ENCODE peak calls at places on chromosomes 11 and 22, in ten cellular contexts. S is chondrocyte; P is cardiac fibroblast; R is activated gamma-delta T cell treated with anti-CD3 and anti-CD28 coated beads, Interleukin-2, amount 50 U/mL, for 16 hours; U is GM10248; D is GM12878; Q is HS-5; F is stimulated activated CD8-positive, alpha-beta memory T cell treated with anti-CD3 and anti-CD28 coated beads, Interleukin-2, amount 100 ng/mL, for 48 hours; V is NCI-H1105 treated with DMSO at 0.1 percent for 48 hours; N is COR-L47. J is an unnamed sample.
A peak's percentile ranks its signal among the peaks of the same experiment; 100 is the strongest.

GRCh38 chr11:103877221-103877620 is 159.2 kb upstream of the DDI1 start:
- DNase-seq in S (no peak), P (peak; percentile 18), R (no peak), U (no peak), D (no peak), Q (no peak), F (no peak), V (no peak), N (no peak), J (no peak)

GRCh38 chr11:66293352-66293751 is 1.7 kb downstream of the TMEM151A start:
- DNase-seq in S (no peak), P (no peak), R (no peak), U (no peak), D (no peak), Q (no peak), F (no peak), V (no peak), N (no peak), J (no peak)

GRCh38 chr22:27242917-27243589 is 558.5 kb downstream of the MN1 start:
- DNase-seq in S (no peak), P (no peak), R (no peak), U (no peak), D (no peak), Q (no peak), F (no peak), V (no peak), N (no peak), J (no peak)

GRCh38 chr11:9821008-9821752 is 157.3 kb downstream of the SWAP70 start:
- DNase-seq in S (no peak), P (no peak), R (no peak), U (no peak), D (no peak), Q (no peak), F (no peak), V (no peak), N (no peak), J (no peak)

GRCh38 chr11:980438-981365 is 55.0 kb downstream of the AP2A2 start:
- DNase-seq in S (no peak), P (peak; percentile 26), R (no peak), U (no peak), D (no peak), Q (no peak), F (no peak), V (no peak), N (no peak), J (no peak)

GRCh38 chr22:24521791-24522245 is 26.7 kb downstream of the UPB1 start:
- DNase-seq in S (no peak), P (peak; percentile 77), R (no peak), U (peak; percentile 73), D (no peak), Q (peak; percentile 45), F (peak; percentile 5), V (peak; percentile 93), N (peak; percentile 89), J (peak; percentile 54)

GRCh38 chr11:34501500-34501899 is 12.1 kb downstream of the ELF5 start:
- DNase-seq in S (no peak), P (peak; percentile 82), R (no peak), U (no peak), D (no peak), Q (peak; percentile 93), F (no peak), V (no peak), N (no peak), J (no peak)

GRCh38 chr11:32830413-32830738 is 649 bp downstream of the PRRG4 start:
- DNase-seq in S (no peak), P (peak; percentile 22), R (no peak), U (no peak), D (no peak), Q (no peak), F (no peak), V (peak; percentile 19), N (no peak), J (no peak)

GRCh38 chr22:36373258-36373579 is 14.5 kb downstream of the MYH9 start:
- DNase-seq in S (no peak), P (peak; percentile 32), R (no peak), U (no peak), D (no peak), Q (no peak), F (no peak), V (no peak), N (no peak), J (no peak)

GRCh38 chr11:84648413-84648812 is 978.7 kb downstream of the DLG2 start:
- DNase-seq in S (no peak), P (no peak), R (no peak), U (no peak), D (no peak), Q (no peak), F (no peak), V (peak; percentile 12), N (peak; percentile 22), J (no peak)

GRCh38 chr11:87295237-87295636 is 257.5 kb downstream of the TMEM135 start:
- DNase-seq in S (no peak), P (no peak), R (no peak), U (no peak), D (no peak), Q (no peak), F (no peak), V (peak; percentile 72), N (no peak), J (no peak)

GRCh38 chr22:50656122-50657070 is 16.2 kb upstream of the SHANK3 start:
- DNase-seq in S (peak; percentile 44), P (peak; percentile 62), R (no peak), U (no peak), D (no peak), Q (peak; percentile 44), F (no peak), V (no peak), N (no peak), J (no peak)

GRCh38 chr11:12888525-12889158 is 120.5 kb upstream of the RASSF10 start:
- DNase-seq in S (no peak), P (peak; percentile 96), R (peak; percentile 37), U (peak; percentile 70), D (no peak), Q (peak; percentile 36), F (peak; percentile 45), V (peak; percentile 74), N (peak; percentile 89), J (peak; percentile 24)

GRCh38 chr11:326842-327580 is 6.4 kb upstream of the IFITM3 start:
- DNase-seq in S (peak; percentile 68), P (peak; percentile 85), R (peak; percentile 38), U (peak; percentile 81), D (peak; percentile 96), Q (no peak), F (peak; percentile 65), V (no peak), N (no peak), J (no peak)

GRCh38 chr11:130464289-130464812 is 15.9 kb downstream of the ADAMTS15 start:
- DNase-seq in S (no peak), P (no peak), R (no peak), U (no peak), D (no peak), Q (no peak), F (no peak), V (no peak), N (no peak), J (no peak)

GRCh38 chr22:33111491-33111890 is 53.3 kb upstream of the SYN3 start:
- DNase-seq in S (no peak), P (no peak), R (no peak), U (no peak), D (no peak), Q (no peak), F (no peak), V (no peak), N (no peak), J (no peak)

GRCh38 chr22:44523981-44524759 is 26.1 kb upstream of the RTL6 start:
- DNase-seq in S (no peak), P (peak; percentile 97), R (no peak), U (no peak), D (no peak), Q (peak; percentile 40), F (no peak), V (no peak), N (no peak), J (no peak)

GRCh38 chr22:41447435-41448188 is 1.0 kb upstream of the TOB2 start:
- DNase-seq in S (peak; percentile 95), P (peak; percentile 58), R (peak; percentile 29), U (peak; percentile 54), D (no peak), Q (peak; percentile 19), F (peak; percentile 45), V (peak; percentile 63), N (peak; percentile 57), J (no peak)

GRCh38 chr11:47980907-47981621 is 705 bp downstream of the PTPRJ start:
- DNase-seq in S (no peak), P (peak; percentile 40), R (no peak), U (peak; percentile 59), D (no peak), Q (no peak), F (no peak), V (peak; percentile 29), N (peak; percentile 31), J (no peak)

GRCh38 chr22:46515208-46516111 is 22.0 kb downstream of the CELSR1 start:
- DNase-seq in S (no peak), P (peak; percentile 31), R (no peak), U (no peak), D (no peak), Q (no peak), F (no peak), V (no peak), N (no peak), J (no peak)

GRCh38 chr11:23164022-23164421 is 303.7 kb upstream of the CCDC179 start:
- DNase-seq in S (no peak), P (no peak), R (no peak), U (no peak), D (no peak), Q (no peak), F (no peak), V (no peak), N (no peak), J (no peak)

GRCh38 chr11:57493507-57494503 is 21.7 kb downstream of the SLC43A1 start:
- DNase-seq in S (peak; percentile 72), P (peak; percentile 44), R (peak; percentile 64), U (peak; percentile 81), D (no peak), Q (no peak), F (peak; percentile 67), V (peak; percentile 69), N (peak; percentile 49), J (no peak)

GRCh38 chr11:120316880-120317688 is 8.0 kb upstream of the TLCD5 start:
- DNase-seq in S (no peak), P (peak; percentile 68), R (no peak), U (no peak), D (no peak), Q (no peak), F (no peak), V (no peak), N (no peak), J (peak; percentile 94)

GRCh38 chr11:33909552-33909951 is 17.7 kb upstream of the LMO2 start:
- DNase-seq in S (no peak), P (no peak), R (no peak), U (no peak), D (no peak), Q (no peak), F (no peak), V (no peak), N (no peak), J (no peak)

GRCh38 chr11:11512929-11513328 is 108.9 kb downstream of the GALNT18 start:
- DNase-seq in S (no peak), P (no peak), R (no peak), U (no peak), D (no peak), Q (no peak), F (no peak), V (no peak), N (no peak), J (no peak)

GRCh38 chr22:42704896-42705295 is 15.8 kb downstream of the A4GALT start:
- DNase-seq in S (no peak), P (no peak), R (no peak), U (no peak), D (no peak), Q (no peak), F (no peak), V (no peak), N (no peak), J (no peak)

GRCh38 chr11:64766881-64767280 is 7.1 kb upstream of the PYGM start:
- DNase-seq in S (peak; percentile 49), P (no peak), R (no peak), U (no peak), D (no peak), Q (no peak), F (no peak), V (no peak), N (no peak), J (no peak)

GRCh38 chr22:42364641-42365336 is 67.4 kb downstream of the NFAM1 start:
- DNase-seq in S (no peak), P (peak; percentile 44), R (no peak), U (no peak), D (no peak), Q (no peak), F (no peak), V (no peak), N (no peak), J (no peak)